ENCODE peak calls at places on chromosome 21, in seven cellular contexts. H is activated effector memory CD4-positive, alpha-beta T cell treated with Interleukin-2 at 50 U/mL for 16 hours; N is Calu3; L is sciatic nerve; I is stimulated activated CD4-positive, alpha-beta T cell treated with anti-CD3 and anti-CD28 coated beads, TNF-alpha, amount 100 ng/mL, for 4 hours; B is SJSA1; Q is AG20443. G is an unnamed sample.

GRCh38 chr21:20720623-20721022 is 277.6 kb upstream of the NCAM2 start:
- DNase-seq in H (no peak), N (no peak), L (no peak), I (no peak), B (no peak), Q (no peak), G (no peak)

GRCh38 chr21:23886828-23887708 is 1720.2 kb downstream of the MRPL39 start:
- DNase-seq in H (no peak), N (no peak), L (no peak), I (no peak), B (no peak), Q (no peak), G (no peak)

GRCh38 chr21:44265734-44266270 is 4.1 kb upstream of the DNMT3L start:
- DNase-seq in H (no peak), N (no peak), L (no peak), I (no peak), B (peak), Q (no peak), G (no peak)

GRCh38 chr21:30443226-30443625 is 3.2 kb downstream of the KRTAP15-1 start:
- DNase-seq in H (no peak), N (no peak), L (no peak), I (no peak), B (no peak), Q (no peak), G (no peak)

GRCh38 chr21:44449473-44450363 is 5.6 kb upstream of the LRRC3 start:
- DNase-seq in H (no peak), N (no peak), L (peak), I (no peak), B (no peak), Q (no peak), G (no peak)

GRCh38 chr21:40850071-40850470 is 3.1 kb upstream of the DSCAM start:
- DNase-seq in H (no peak), N (no peak), L (no peak), I (no peak), B (no peak), Q (no peak), G (no peak)

GRCh38 chr21:14533555-14534400 is 12.3 kb downstream of the SAMSN1 start:
- DNase-seq in H (no peak), N (peak), L (no peak), I (no peak), B (no peak), Q (no peak), G (peak)

GRCh38 chr21:34852438-34852837 is 183.6 kb downstream of the CLIC6 start:
- DNase-seq in H (no peak), N (no peak), L (no peak), I (no peak), B (no peak), Q (no peak), G (no peak)

GRCh38 chr21:25836396-25836795 is 101.6 kb downstream of the GABPA start:
- DNase-seq in H (no peak), N (no peak), L (no peak), I (no peak), B (no peak), Q (no peak), G (no peak)

GRCh38 chr21:46322351-46323226 is 1.1 kb downstream of the C21orf58 start:
- DNase-seq in H (no peak), N (no peak), L (no peak), I (no peak), B (no peak), Q (peak), G (no peak)

GRCh38 chr21:34035619-34036354 is 37.6 kb upstream of the MRPS6 start:
- DNase-seq in H (no peak), N (no peak), L (no peak), I (no peak), B (peak), Q (no peak), G (no peak)

GRCh38 chr21:28884481-28884880 is 108.2 kb downstream of the LTN1 start:
- DNase-seq in H (no peak), N (no peak), L (no peak), I (no peak), B (no peak), Q (peak), G (no peak)

GRCh38 chr21:38678827-38679226 is 126.9 kb upstream of the ETS2 start:
- DNase-seq in H (no peak), N (no peak), L (no peak), I (no peak), B (no peak), Q (no peak), G (no peak)

GRCh38 chr21:44503901-44504399 is 36.0 kb downstream of the KRTAP10-1 start:
- DNase-seq in H (no peak), N (no peak), L (no peak), I (no peak), B (no peak), Q (no peak), G (no peak)

GRCh38 chr21:34881421-34881820 is 167.7 kb downstream of the RUNX1 start:
- DNase-seq in H (no peak), N (no peak), L (no peak), I (no peak), B (peak), Q (peak), G (no peak)

GRCh38 chr21:36747815-36748381 is 49.0 kb downstream of the SIM2 start:
- DNase-seq in H (no peak), N (peak), L (no peak), I (peak), B (peak), Q (peak), G (no peak)

GRCh38 chr21:46150491-46151121 is 4.8 kb downstream of the FTCD start:
- DNase-seq in H (no peak), N (no peak), L (peak), I (no peak), B (no peak), Q (no peak), G (no peak)

GRCh38 chr21:27077501-27077900 is 110.6 kb upstream of the ADAMTS5 start:
- DNase-seq in H (no peak), N (no peak), L (no peak), I (no peak), B (no peak), Q (peak), G (no peak)

GRCh38 chr21:44640761-44641160 is 3.6 kb downstream of the KRTAP10-10 start:
- DNase-seq in H (no peak), N (no peak), L (peak), I (no peak), B (no peak), Q (no peak), G (no peak)

GRCh38 chr21:9735421-9735961 is 785.9 kb upstream of the TPTE start:
- DNase-seq in H (no peak), N (no peak), L (no peak), I (no peak), B (no peak), Q (no peak), G (no peak)

GRCh38 chr21:45905196-45905595 is 76.4 kb upstream of the COL6A1 start:
- DNase-seq in H (no peak), N (no peak), L (no peak), I (no peak), B (no peak), Q (no peak), G (no peak)

GRCh38 chr21:43207043-43207315 is 38.2 kb downstream of the CRYAA start:
- DNase-seq in H (no peak), N (no peak), L (no peak), I (no peak), B (no peak), Q (no peak), G (no peak)

GRCh38 chr21:39666681-39667315 is 54.1 kb downstream of the B3GALT5 start:
- DNase-seq in H (no peak), N (peak), L (no peak), I (no peak), B (no peak), Q (no peak), G (no peak)

GRCh38 chr21:44884059-44884458 is 10.6 kb upstream of the PTTG1IP start:
- DNase-seq in H (no peak), N (no peak), L (no peak), I (no peak), B (no peak), Q (no peak), G (no peak)

GRCh38 chr21:44893278-44893556 is 19.7 kb upstream of the PTTG1IP start:
- DNase-seq in H (no peak), N (no peak), L (no peak), I (no peak), B (no peak), Q (no peak), G (no peak)

GRCh38 chr21:42685036-42685435 is 31.6 kb downstream of the PDE9A start:
- DNase-seq in H (no peak), N (no peak), L (no peak), I (no peak), B (no peak), Q (peak), G (no peak)

GRCh38 chr21:45358261-45358670 is 46.7 kb upstream of the COL18A1 start:
- DNase-seq in H (no peak), N (no peak), L (no peak), I (no peak), B (no peak), Q (no peak), G (no peak)

GRCh38 chr21:20418353-20418752 is 579.9 kb upstream of the NCAM2 start:
- DNase-seq in H (no peak), N (no peak), L (no peak), I (no peak), B (no peak), Q (no peak), G (no peak)

G was measured in pulmonary artery endothelial cell.